ENCODE peak calls at places on chromosome 17, in eight cellular contexts. W is hepatocyte, X is neural progenitor cell, M is lung, P is tibial nerve, N is A673, E is heart left ventricle, R is cardiac muscle cell. S is an unnamed sample. For H3K4me1, the result is how much of the 10 kb centered on the place peaks cover.

GRCh38 chr17:32100971-32101631 is 41.2 kb upstream of the RHOT1 start:
- DNase-seq in X (no peak), W (no peak), P (no peak), N (no peak), M (no peak), R (no peak), E (no peak), S (no peak)

GRCh38 chr17:57420674-57421392 is 164.5 kb downstream of the MSI2 start:
- DNase-seq in W (peak), P (no peak), E (no peak), N (peak), X (no peak), M (no peak), R (no peak), S (peak)

GRCh38 chr17:55426851-55427586 is 5.4 kb upstream of the MMD start:
- DNase-seq in M (no peak), W (no peak), N (no peak), X (no peak), P (no peak), R (peak), E (no peak), S (no peak)

GRCh38 chr17:42866216-42866615 is 15.2 kb downstream of the AOC3 start:
- DNase-seq in P (no peak), R (no peak), X (no peak), M (no peak), N (no peak), W (no peak), E (peak), S (no peak)

GRCh38 chr17:17403899-17404576 is 72.8 kb upstream of the MED9 start:
- DNase-seq in P (no peak), M (no peak), R (no peak), E (no peak), X (no peak), N (no peak), W (no peak), S (peak)

GRCh38 chr17:75338335-75338734 is 49.1 kb upstream of the SLC25A19 start:
- DNase-seq in E (no peak), M (no peak), R (no peak), P (no peak), N (no peak), X (no peak), W (no peak), S (no peak)

GRCh38 chr17:48307814-48308411 is 122.1 kb downstream of the SKAP1 start:
- DNase-seq in R (peak), M (peak), E (no peak), P (no peak), W (peak), N (peak), X (peak), S (peak)

GRCh38 chr17:50328360-50328759 is 17.6 kb upstream of the XYLT2 start:
- DNase-seq in M (no peak), P (no peak), R (no peak), N (no peak), E (no peak), W (no peak), X (no peak), S (no peak)

GRCh38 chr17:68101992-68102758 is 66.6 kb downstream of the KPNA2 start:
- DNase-seq in R (no peak), X (peak), W (peak), M (peak), P (no peak), E (no peak), N (no peak), S (no peak)

GRCh38 chr17:31378638-31379037 is 12.8 kb upstream of the RAB11FIP4 start:
- DNase-seq in M (no peak), X (peak), W (no peak), E (no peak), R (no peak), P (no peak), N (no peak), S (no peak)

GRCh38 chr17:10631701-10632100 is 25.4 kb downstream of the MYH3 start:
- DNase-seq in R (no peak), P (no peak), X (no peak), W (no peak), N (no peak), M (no peak), E (no peak), S (no peak)

GRCh38 chr17:39668141-39668924 is at the start of gene PNMT:
- DNase-seq in E (peak), N (peak), R (peak), P (peak), W (peak), X (peak), M (peak), S (peak)

GRCh38 chr17:73901249-73901648 is 257.0 kb upstream of the SDK2 start:
- DNase-seq in R (no peak), X (no peak), M (no peak), E (no peak), P (no peak), W (no peak), N (no peak), S (no peak)

GRCh38 chr17:77407321-77408277 is 266.8 kb downstream of the SEC14L1 start:
- DNase-seq in R (no peak), M (no peak), X (no peak), E (no peak), P (no peak), N (no peak), W (no peak), S (no peak)
- H3K4me1 ChIP-seq in R (under half), M (under half), X (under half), E (under half), P (half or more), N (under half), W (under half), S (under half)

DNA sequence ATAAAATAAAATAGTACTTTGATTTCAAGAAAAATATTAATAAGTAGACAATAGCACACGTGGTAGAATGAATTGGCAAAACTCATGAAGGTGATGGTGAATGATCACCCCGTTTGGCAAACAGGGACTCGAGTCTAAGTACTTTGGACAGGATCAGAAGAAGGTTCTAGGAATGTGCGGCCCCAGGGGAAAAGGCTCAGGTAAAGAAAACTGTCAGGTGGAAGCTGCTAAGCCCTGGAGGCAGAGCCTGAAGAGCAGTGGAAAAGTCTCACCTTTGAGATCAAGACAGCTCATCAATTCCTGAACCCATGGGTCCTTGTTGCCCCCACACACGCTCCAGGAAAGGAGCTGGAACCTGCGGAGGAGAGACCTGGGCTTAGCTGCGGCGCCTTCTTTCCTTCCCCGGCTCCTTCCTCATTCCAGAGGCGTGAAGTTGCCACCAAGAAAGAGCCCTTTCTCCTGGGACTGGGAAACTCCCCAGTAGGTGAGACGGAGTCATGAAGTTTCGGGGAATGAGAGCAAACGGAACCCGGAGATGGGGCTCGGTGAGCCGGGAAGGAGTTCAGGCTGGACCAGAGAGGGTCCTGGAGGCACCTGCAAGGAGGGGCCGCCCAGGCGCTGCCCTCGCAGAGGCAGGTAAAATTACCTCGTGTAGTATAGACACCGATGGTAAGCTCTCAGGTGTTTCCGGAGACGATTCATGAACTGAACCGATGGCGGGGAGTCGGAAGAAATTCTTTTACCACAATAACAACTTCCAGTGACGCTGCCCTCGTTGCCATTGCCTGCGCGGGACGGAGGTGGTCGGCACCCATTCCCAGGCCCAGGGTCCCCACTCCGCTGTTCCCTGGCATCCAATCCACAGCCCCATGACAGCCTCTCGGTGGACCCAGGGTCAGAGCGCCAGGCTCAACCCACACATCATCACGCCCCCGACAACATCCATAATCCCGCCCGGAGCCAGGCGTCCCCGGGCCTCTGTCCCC is 1.2 kb upstream of the ZMYND15 start:
- DNase-seq in E (no peak), R (no peak), X (peak), P (no peak), W (peak), M (peak), N (no peak), S (no peak)
- H3K4me3 ChIP-seq in E (peak), R (peak), X (peak), P (peak), W (peak), M (peak), N (peak), S (no peak)

GRCh38 chr17:77889866-77890760 is 68.4 kb upstream of the TNRC6C start:
- DNase-seq in N (no peak), P (no peak), R (no peak), W (no peak), M (no peak), E (no peak), X (no peak), S (no peak)

GRCh38 chr17:77890771-77891170 is 67.7 kb upstream of the TNRC6C start:
- DNase-seq in R (no peak), N (no peak), M (no peak), E (peak), W (no peak), X (no peak), P (no peak), S (no peak)

GRCh38 chr17:77888242-77889134 is 70.0 kb upstream of the TNRC6C start:
- DNase-seq in X (no peak), W (no peak), P (no peak), N (no peak), M (no peak), R (no peak), E (no peak), S (no peak)

GRCh38 chr17:77887464-77888241 is 70.8 kb upstream of the TNRC6C start:
- DNase-seq in N (peak), P (peak), X (peak), R (peak), M (peak), E (peak), W (no peak), S (no peak)

DNA sequence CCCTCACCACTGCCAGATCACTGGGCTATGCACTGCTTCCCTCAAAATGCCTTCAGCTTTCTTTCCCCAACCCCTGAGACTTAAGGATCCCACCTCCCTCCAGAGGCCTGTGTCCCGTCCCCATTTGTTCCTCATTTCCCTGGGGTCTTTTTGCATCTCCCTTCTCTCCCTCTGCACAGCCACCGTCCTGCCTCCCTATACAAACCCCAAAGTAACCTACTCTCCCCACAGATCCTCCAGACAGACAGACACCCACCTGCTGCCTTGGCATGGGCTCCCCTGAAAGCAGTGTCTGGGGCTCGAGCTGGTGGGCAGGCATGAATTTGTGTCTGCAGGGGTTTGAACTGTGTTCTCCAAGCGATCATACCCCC is 69.4 kb upstream of the TNRC6C start:
- DNase-seq in X (no peak), P (no peak), R (no peak), E (no peak), N (no peak), M (no peak), W (no peak), S (no peak)
- H3K4me1 ChIP-seq in X (under half), P (under half), R (under half), E (under half), N (under half), M (under half), W (under half), S (under half)

DNA sequence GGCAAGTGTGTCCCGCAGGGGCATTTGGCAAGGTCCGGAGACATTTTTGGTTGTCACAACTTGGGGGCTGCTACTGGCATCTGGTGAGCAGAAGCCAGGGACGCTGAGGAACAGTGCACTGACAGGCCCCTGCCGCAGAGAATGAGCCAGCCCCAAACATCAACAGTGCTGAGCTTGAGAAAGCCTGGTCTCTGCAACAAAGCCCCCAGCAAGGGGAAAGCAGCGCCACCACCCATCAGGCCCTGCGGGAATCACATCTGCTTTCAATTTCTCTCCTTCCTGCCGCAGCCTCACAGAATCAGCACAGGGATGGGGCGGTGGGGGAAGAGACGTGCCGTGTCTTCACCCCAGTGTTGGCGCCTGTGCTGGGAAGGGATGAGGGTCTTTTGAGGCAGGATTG is 14.8 kb upstream of the PRPSAP1 start:
- DNase-seq in P (no peak), E (no peak), W (no peak), M (no peak), R (peak), N (no peak), X (no peak), S (peak)
- H3K4me3 ChIP-seq in P (no peak), E (no peak), W (no peak), M (no peak), R (no peak), N (no peak), X (no peak), S (peak)

DNA sequence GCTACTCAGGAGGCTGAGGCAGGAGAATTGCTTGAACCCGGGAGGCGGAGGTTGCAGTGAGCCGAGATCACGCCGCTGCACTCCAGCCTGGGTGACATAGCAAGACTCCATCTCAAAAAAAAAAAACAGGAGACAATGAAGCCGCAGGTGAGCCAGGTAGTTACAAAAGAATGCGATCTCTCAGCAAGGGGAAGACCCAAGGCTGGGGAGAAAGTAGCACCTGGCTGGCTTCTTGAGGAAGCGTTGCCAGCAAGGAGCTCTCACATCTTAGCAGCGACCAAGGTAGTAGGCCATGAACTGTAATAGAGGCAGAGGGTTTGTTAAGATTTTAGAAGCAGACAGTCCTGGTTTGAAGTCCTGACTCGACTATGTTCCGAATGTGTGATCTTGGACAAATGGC is 175.0 kb downstream of the AIPL1 start:
- DNase-seq in E (no peak), W (no peak), P (no peak), X (no peak), M (no peak), N (no peak), R (no peak), S (no peak)
- H3K4me1 ChIP-seq in E (under half), W (under half), P (under half), X (under half), M (under half), N (under half), R (under half), S (under half)

GRCh38 chr17:80782536-80783427 is 208.9 kb upstream of the CHMP6 start:
- DNase-seq in N (no peak), M (no peak), X (no peak), R (no peak), P (no peak), E (no peak), W (no peak), S (no peak)
- H3K4me3 ChIP-seq in N (no peak), M (no peak), X (no peak), R (no peak), P (no peak), E (no peak), W (no peak), S (no peak)

GRCh38 chr17:38452719-38453118 is 24.5 kb downstream of the ARHGAP23 start:
- DNase-seq in E (no peak), W (no peak), N (no peak), M (no peak), R (no peak), X (no peak), P (no peak), S (no peak)
- H3K4me1 ChIP-seq in E (under half), W (half or more), N (under half), M (under half), R (under half), X (half or more), P (half or more), S (under half)